ENCODE peak calls at places on chromosomes 5 and 9, in four cellular contexts. W is cardiac muscle cell, J is stomach, Q is transverse colon. O is an unnamed sample.
A peak's percentile ranks its signal among the peaks of the same experiment; 100 is the strongest.

GRCh38 chr5:15850939-15851341 is 328.7 kb downstream of the MARCHF11 start:
- DNase-seq in W (peak; percentile 46), Q (no peak), J (no peak), O (no peak)

GRCh38 chr5:176560364-176560763 is 11.2 kb downstream of the CDHR2 start:
- DNase-seq in J (no peak), W (no peak), Q (no peak), O (no peak)

GRCh38 chr5:177537389-177538361 is 16.7 kb downstream of the FAM193B start:
- DNase-seq in Q (peak; percentile 40), W (peak; percentile 90), J (no peak), O (no peak)

GRCh38 chr5:125227333-125228075 is 481.1 kb upstream of the ZNF608 start:
- DNase-seq in W (peak; percentile 48), Q (peak; percentile 9), J (no peak), O (no peak)

GRCh38 chr5:65081071-65081470 is 312.3 kb downstream of the CWC27 start:
- DNase-seq in J (no peak), Q (no peak), W (no peak), O (no peak)

GRCh38 chr9:35756275-35756742 is 2.2 kb upstream of the MSMP start:
- DNase-seq in Q (peak; percentile 83), J (peak; percentile 74), W (peak; percentile 26), O (no peak)

GRCh38 chr5:2240118-2240904 is 357.6 kb upstream of the IRX4 start:
- DNase-seq in Q (no peak), W (no peak), J (no peak), O (no peak)

GRCh38 chr5:151487544-151487943 is 40.1 kb downstream of the SLC36A1 start:
- DNase-seq in J (no peak), Q (no peak), W (no peak), O (no peak)

GRCh38 chr9:110050925-110051355 is 157.0 kb downstream of the C9orf152 start:
- DNase-seq in J (no peak), W (peak; percentile 84), Q (no peak), O (no peak)

GRCh38 chr5:114053377-114053776 is 308.5 kb upstream of the KCNN2 start:
- DNase-seq in W (no peak), J (no peak), Q (no peak), O (no peak)

GRCh38 chr5:102666164-102666951 is 88.7 kb upstream of the PAM start:
- DNase-seq in W (peak; percentile 3), J (no peak), Q (no peak), O (no peak)

GRCh38 chr5:179195561-179196419 is 135.6 kb downstream of the ZNF354C start:
- DNase-seq in W (no peak), Q (no peak), J (no peak), O (no peak)

GRCh38 chr5:168123853-168124528 is 167.5 kb upstream of the WWC1 start:
- DNase-seq in Q (no peak), W (no peak), J (no peak), O (no peak)

GRCh38 chr5:171945066-171945465 is 61.4 kb downstream of the FBXW11 start:
- DNase-seq in Q (no peak), J (no peak), W (peak; percentile 33), O (no peak)

GRCh38 chr5:139481122-139481533 is 1.4 kb downstream of the STING1 start:
- DNase-seq in J (no peak), Q (no peak), W (peak; percentile 63), O (peak; percentile 88)

GRCh38 chr5:63959177-63959982 is 2.9 kb downstream of the HTR1A start:
- DNase-seq in Q (no peak), W (peak; percentile 15), J (no peak), O (no peak)

GRCh38 chr5:179115845-179116524 is 55.8 kb downstream of the ZNF354C start:
- DNase-seq in Q (no peak), J (peak; percentile 19), W (no peak), O (peak; percentile 49)

GRCh38 chr9:70111042-70111602 is 67.5 kb downstream of the MAMDC2 start:
- DNase-seq in J (peak; percentile 80), Q (peak; percentile 81), W (peak; percentile 79), O (peak; percentile 85)

GRCh38 chr9:108416321-108416720 is 439.5 kb downstream of the ACTL7B start:
- DNase-seq in W (peak; percentile 6), J (no peak), Q (no peak), O (no peak)

GRCh38 chr5:128097781-128098180 is 14.2 kb downstream of the SLC12A2 start:
- DNase-seq in J (no peak), W (no peak), Q (no peak), O (no peak)

GRCh38 chr9:73133921-73134407 is 17.7 kb upstream of the ANXA1 start:
- DNase-seq in Q (no peak), W (no peak), J (no peak), O (no peak)

GRCh38 chr5:395156-395920 is 47.6 kb upstream of the EXOC3 start:
- DNase-seq in W (peak; percentile 58), J (peak; percentile 23), Q (no peak), O (peak; percentile 64)

GRCh38 chr5:167730121-167730520 is 561.3 kb upstream of the WWC1 start:
- DNase-seq in J (no peak), Q (no peak), W (peak; percentile 97), O (no peak)

GRCh38 chr5:176508603-176509002 is 28.6 kb downstream of the RNF44 start:
- DNase-seq in Q (no peak), W (no peak), J (no peak), O (no peak)

GRCh38 chr5:176658817-176659216 is 11.5 kb downstream of the TSPAN17 start:
- DNase-seq in Q (peak; percentile 46), W (peak; percentile 47), J (peak; percentile 35), O (no peak)

GRCh38 chr5:58825899-58826298 is 243.0 kb downstream of the RAB3C start:
- DNase-seq in W (no peak), J (no peak), Q (no peak), O (no peak)

GRCh38 chr5:13831236-13831810 is 113.2 kb downstream of the DNAH5 start:
- DNase-seq in J (no peak), W (no peak), Q (no peak), O (no peak)

GRCh38 chr5:58582004-58582403 is 871 bp upstream of the RAB3C start:
- DNase-seq in J (no peak), W (peak; percentile 0), Q (no peak), O (no peak)

GRCh38 chr5:56457887-56458451 is 224.8 kb upstream of the ANKRD55 start:
- DNase-seq in Q (no peak), J (no peak), W (peak; percentile 59), O (no peak)

GRCh38 chr5:18394154-18394804 is 760.0 kb downstream of the TAF11L14 start:
- DNase-seq in W (peak; percentile 50), J (peak; percentile 48), Q (peak; percentile 63), O (no peak)

GRCh38 chr9:34964458-34964857 is 6.4 kb downstream of the PHF24 start:
- DNase-seq in Q (no peak), J (no peak), W (no peak), O (no peak)

GRCh38 chr5:14917719-14918118 is 46.1 kb upstream of the ANKH start:
- DNase-seq in J (no peak), W (no peak), Q (no peak), O (no peak)

GRCh38 chr9:38432922-38433510 is 8.8 kb upstream of the IGFBPL1 start:
- DNase-seq in Q (no peak), W (peak; percentile 57), J (no peak), O (peak; percentile 54)

GRCh38 chr5:50853151-50853550 is 186.7 kb downstream of the PARP8 start:
- DNase-seq in J (no peak), Q (peak; percentile 21), W (no peak), O (no peak)

DNA sequence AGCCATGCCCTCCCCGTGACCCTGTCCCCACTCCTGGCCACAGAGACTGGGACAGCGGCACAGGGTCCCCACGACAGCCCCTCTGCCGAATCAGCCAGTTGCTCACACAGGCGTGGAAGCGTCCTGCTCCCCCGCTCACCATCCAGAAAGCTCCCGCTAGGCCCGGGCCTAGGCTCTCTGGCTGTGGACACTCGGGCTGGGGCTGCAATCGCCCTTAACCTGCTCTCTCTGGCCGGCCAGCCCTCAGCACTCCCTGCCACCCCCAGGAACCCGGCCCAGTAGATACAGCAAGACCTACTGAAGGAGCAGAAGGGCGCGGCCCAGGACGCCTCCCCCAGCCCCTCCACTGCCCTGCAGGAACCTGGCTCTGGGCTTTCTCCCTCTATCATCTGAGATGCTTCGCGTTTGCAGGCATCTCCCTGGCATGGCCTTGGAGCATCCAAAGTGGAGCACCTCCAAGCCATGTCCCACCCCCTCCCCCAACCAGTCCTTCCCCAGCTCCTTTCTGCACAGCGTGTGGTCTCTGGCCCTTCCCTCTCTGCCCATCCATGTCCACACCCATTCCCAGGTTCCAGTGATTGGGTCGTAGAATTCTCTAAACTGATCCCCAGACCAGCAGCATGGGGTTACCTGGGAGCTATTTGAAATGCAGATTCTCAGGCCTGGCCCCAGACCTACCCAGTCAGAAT is 113.7 kb upstream of the LMX1B start:
- DNase-seq in W (no peak), J (no peak), Q (no peak), O (no peak)
- H3K4me3 ChIP-seq in W (peak overlapping the region; percentile 40), J (peak overlapping the region; percentile 41), Q (no peak overlapping the region), O (peak overlapping the region; percentile 66)

DNA sequence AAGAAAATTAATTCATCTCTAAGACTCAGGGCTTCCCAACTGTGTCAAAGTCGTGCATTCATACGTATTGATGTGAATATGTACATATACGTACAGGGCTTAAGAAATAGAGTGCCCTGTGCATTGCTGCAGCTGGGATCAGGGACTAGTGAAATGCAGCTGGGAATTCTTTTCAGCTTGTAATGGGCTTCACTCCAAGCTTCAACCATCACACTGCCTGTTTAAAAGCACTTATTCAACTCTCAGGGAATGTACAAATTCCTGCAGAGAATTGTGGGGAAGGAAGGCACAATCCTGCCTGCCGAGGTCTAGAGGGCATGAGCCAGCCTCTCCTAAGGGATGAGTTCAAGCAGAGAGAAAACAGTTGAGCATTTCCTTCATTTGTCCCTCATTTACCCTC is 59.6 kb upstream of the MAN2A1 start:
- DNase-seq in W (peak; percentile 0), Q (no peak), J (no peak), O (no peak)
- H3K27ac ChIP-seq in W (no peak overlapping the region), Q (no peak overlapping the region), J (no peak overlapping the region), O (no peak overlapping the region)

GRCh38 chr5:7616897-7617296 is 221.0 kb downstream of the ADCY2 start:
- DNase-seq in Q (no peak), W (no peak), J (no peak), O (no peak)

DNA sequence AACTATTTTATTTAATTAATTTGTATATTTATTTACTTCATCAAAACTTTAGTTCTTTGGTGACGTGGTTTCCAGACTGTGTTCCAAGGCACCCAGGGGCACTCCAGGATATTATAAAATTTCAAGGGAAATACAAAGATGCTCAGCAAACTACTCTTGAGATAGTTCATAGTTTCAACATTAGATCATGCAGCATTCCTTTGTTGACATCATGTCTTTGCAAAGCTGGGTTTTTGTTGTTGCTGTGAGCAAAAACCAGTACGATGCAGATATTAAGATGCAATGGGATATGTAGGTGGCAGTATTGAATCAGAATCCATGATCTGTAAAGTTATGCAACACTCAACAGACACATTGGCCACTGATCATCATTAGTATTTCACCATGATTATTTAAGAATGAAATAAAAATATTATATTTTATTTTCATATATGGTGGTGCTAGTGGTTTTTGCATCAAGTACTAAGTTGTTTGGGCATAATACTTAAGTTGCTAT is 219.7 kb downstream of the ADCY2 start:
- DNase-seq in J (no peak), Q (no peak), W (no peak), O (no peak)
- TF ChIP-seq CTCF in J (no peak), Q (no peak), W (no peak), O (no peak)

GRCh38 chr9:115141612-115142011 is 23.7 kb upstream of the TNC start:
- DNase-seq in W (no peak), J (no peak), Q (no peak), O (no peak)
- H3K4me3 ChIP-seq in W (no peak overlapping the region), J (no peak overlapping the region), Q (no peak overlapping the region), O (no peak overlapping the region)

GRCh38 chr5:77719666-77720363 is 56.3 kb downstream of the TBCA start:
- DNase-seq in Q (no peak), J (no peak), W (no peak), O (no peak)
- H3K27ac ChIP-seq in Q (no peak overlapping the region), J (no peak overlapping the region), W (no peak overlapping the region), O (no peak overlapping the region)